ENCODE peak calls at places on chromosomes 5 and 9, in ten cellular contexts. One of them, this sample, is unnamed.

GRCh38 chr5:98794001-98794400 is 20.5 kb downstream of the RGMB start:
- DNase-seq in Daoy: no peak
- DNase-seq in HFFc6: no peak
- DNase-seq in head of caudate nucleus: no peak
- DNase-seq in GDM1: no peak
- DNase-seq in mammary epithelial cell: no peak
- DNase-seq in upper lobe of right lung: no peak
- DNase-seq in mucosa of descending colon: no peak
- DNase-seq in foreskin fibroblast: no peak
- DNase-seq in skeletal muscle cell: no peak
- DNase-seq in this sample: no peak

GRCh38 chr5:86546050-86546449 is 71.7 kb upstream of the COX7C start:
- DNase-seq in skeletal muscle cell: no peak
- DNase-seq in head of caudate nucleus: no peak
- DNase-seq in HFFc6: no peak
- DNase-seq in mucosa of descending colon: no peak
- DNase-seq in mammary epithelial cell: no peak
- DNase-seq in Daoy: no peak
- DNase-seq in upper lobe of right lung: no peak
- DNase-seq in foreskin fibroblast: no peak
- DNase-seq in GDM1: no peak
- DNase-seq in this sample: no peak

GRCh38 chr9:70802758-70803436 is 318.5 kb downstream of the TRPM3 start:
- DNase-seq in upper lobe of right lung: no peak
- DNase-seq in skeletal muscle cell: no peak
- DNase-seq in GDM1: no peak
- DNase-seq in Daoy: no peak
- DNase-seq in foreskin fibroblast: no peak
- DNase-seq in mammary epithelial cell: no peak
- DNase-seq in head of caudate nucleus: no peak
- DNase-seq in HFFc6: no peak
- DNase-seq in mucosa of descending colon: no peak
- DNase-seq in this sample: no peak

GRCh38 chr9:106220415-106220814 is 526.1 kb downstream of the TMEM38B start:
- DNase-seq in GDM1: no peak
- DNase-seq in foreskin fibroblast: no peak
- DNase-seq in skeletal muscle cell: no peak
- DNase-seq in HFFc6: no peak
- DNase-seq in mammary epithelial cell: no peak
- DNase-seq in upper lobe of right lung: no peak
- DNase-seq in head of caudate nucleus: no peak
- DNase-seq in mucosa of descending colon: no peak
- DNase-seq in Daoy: no peak
- DNase-seq in this sample: no peak

GRCh38 chr9:76219555-76220151 is 174.6 kb downstream of the RFK start:
- DNase-seq in skeletal muscle cell: no peak
- DNase-seq in Daoy: peak; percentile 7
- DNase-seq in HFFc6: no peak
- DNase-seq in upper lobe of right lung: no peak
- DNase-seq in head of caudate nucleus: no peak
- DNase-seq in GDM1: no peak
- DNase-seq in mucosa of descending colon: no peak
- DNase-seq in foreskin fibroblast: no peak
- DNase-seq in mammary epithelial cell: no peak
- DNase-seq in this sample: no peak

GRCh38 chr9:133683494-133684460 is 47.6 kb downstream of the DBH start:
- DNase-seq in foreskin fibroblast: no peak
- DNase-seq in upper lobe of right lung: no peak
- DNase-seq in HFFc6: no peak
- DNase-seq in Daoy: peak; percentile 76
- DNase-seq in skeletal muscle cell: no peak
- DNase-seq in GDM1: no peak
- DNase-seq in mammary epithelial cell: no peak
- DNase-seq in mucosa of descending colon: peak; percentile 67
- DNase-seq in head of caudate nucleus: no peak
- DNase-seq in this sample: no peak

GRCh38 chr9:4997196-4997595 is 12.1 kb downstream of the JAK2 start:
- DNase-seq in mammary epithelial cell: no peak
- DNase-seq in Daoy: no peak
- DNase-seq in HFFc6: no peak
- DNase-seq in mucosa of descending colon: no peak
- DNase-seq in foreskin fibroblast: no peak
- DNase-seq in GDM1: no peak
- DNase-seq in head of caudate nucleus: no peak
- DNase-seq in skeletal muscle cell: no peak
- DNase-seq in upper lobe of right lung: no peak
- DNase-seq in this sample: no peak

GRCh38 chr5:180343110-180343845 is 9.9 kb downstream of the GFPT2 start:
- DNase-seq in GDM1: no peak
- DNase-seq in upper lobe of right lung: no peak
- DNase-seq in mucosa of descending colon: peak; percentile 47
- DNase-seq in head of caudate nucleus: peak; percentile 36
- DNase-seq in skeletal muscle cell: peak; percentile 96
- DNase-seq in foreskin fibroblast: peak; percentile 74
- DNase-seq in Daoy: peak; percentile 87
- DNase-seq in mammary epithelial cell: no peak
- DNase-seq in HFFc6: no peak
- DNase-seq in this sample: peak; percentile 41

GRCh38 chr5:95448836-95449235 is 57.7 kb downstream of the FAM81B start:
- DNase-seq in foreskin fibroblast: no peak
- DNase-seq in HFFc6: no peak
- DNase-seq in upper lobe of right lung: no peak
- DNase-seq in mucosa of descending colon: no peak
- DNase-seq in skeletal muscle cell: no peak
- DNase-seq in head of caudate nucleus: no peak
- DNase-seq in mammary epithelial cell: peak; percentile 20
- DNase-seq in Daoy: no peak
- DNase-seq in GDM1: no peak
- DNase-seq in this sample: no peak

GRCh38 chr9:34659592-34660253 is 2.7 kb downstream of the CCL27 start:
- DNase-seq in mammary epithelial cell: peak; percentile 87
- DNase-seq in head of caudate nucleus: no peak
- DNase-seq in skeletal muscle cell: no peak
- DNase-seq in upper lobe of right lung: no peak
- DNase-seq in HFFc6: no peak
- DNase-seq in GDM1: no peak
- DNase-seq in foreskin fibroblast: no peak
- DNase-seq in mucosa of descending colon: no peak
- DNase-seq in Daoy: peak; percentile 47
- DNase-seq in this sample: no peak

GRCh38 chr5:28215091-28215490 is 1176.7 kb upstream of the CDH9 start:
- DNase-seq in GDM1: no peak
- DNase-seq in head of caudate nucleus: no peak
- DNase-seq in HFFc6: no peak
- DNase-seq in upper lobe of right lung: no peak
- DNase-seq in Daoy: no peak
- DNase-seq in foreskin fibroblast: no peak
- DNase-seq in mammary epithelial cell: no peak
- DNase-seq in mucosa of descending colon: no peak
- DNase-seq in skeletal muscle cell: no peak
- DNase-seq in this sample: no peak

GRCh38 chr5:172637122-172637580 is 3.9 kb upstream of the NEURL1B start:
- DNase-seq in upper lobe of right lung: no peak
- DNase-seq in mammary epithelial cell: peak; percentile 81
- DNase-seq in mucosa of descending colon: peak; percentile 93
- DNase-seq in head of caudate nucleus: no peak
- DNase-seq in GDM1: peak; percentile 59
- DNase-seq in skeletal muscle cell: no peak
- DNase-seq in HFFc6: no peak
- DNase-seq in Daoy: no peak
- DNase-seq in foreskin fibroblast: no peak
- DNase-seq in this sample: no peak

GRCh38 chr5:142186821-142187594 is 78.4 kb downstream of the NDFIP1 start:
- DNase-seq in HFFc6: no peak
- DNase-seq in mammary epithelial cell: no peak
- DNase-seq in head of caudate nucleus: no peak
- DNase-seq in Daoy: no peak
- DNase-seq in skeletal muscle cell: no peak
- DNase-seq in GDM1: peak; percentile 47
- DNase-seq in upper lobe of right lung: no peak
- DNase-seq in foreskin fibroblast: no peak
- DNase-seq in mucosa of descending colon: no peak
- DNase-seq in this sample: no peak

GRCh38 chr9:100784755-100785154 is 206.9 kb downstream of the CAVIN4 start:
- DNase-seq in HFFc6: no peak
- DNase-seq in GDM1: no peak
- DNase-seq in head of caudate nucleus: peak; percentile 11
- DNase-seq in upper lobe of right lung: no peak
- DNase-seq in foreskin fibroblast: no peak
- DNase-seq in mammary epithelial cell: no peak
- DNase-seq in skeletal muscle cell: no peak
- DNase-seq in mucosa of descending colon: no peak
- DNase-seq in Daoy: no peak
- DNase-seq in this sample: no peak

GRCh38 chr5:132686193-132686592 is 12.4 kb downstream of the IL4 start:
- DNase-seq in GDM1: no peak
- DNase-seq in upper lobe of right lung: no peak
- DNase-seq in HFFc6: no peak
- DNase-seq in Daoy: no peak
- DNase-seq in skeletal muscle cell: no peak
- DNase-seq in head of caudate nucleus: no peak
- DNase-seq in mucosa of descending colon: no peak
- DNase-seq in mammary epithelial cell: no peak
- DNase-seq in foreskin fibroblast: no peak
- DNase-seq in this sample: no peak

GRCh38 chr5:134503937-134504437 is 21.5 kb upstream of the JADE2 start:
- DNase-seq in GDM1: no peak
- DNase-seq in foreskin fibroblast: peak; percentile 44
- DNase-seq in Daoy: peak; percentile 29
- DNase-seq in head of caudate nucleus: no peak
- DNase-seq in skeletal muscle cell: no peak
- DNase-seq in upper lobe of right lung: no peak
- DNase-seq in mammary epithelial cell: peak; percentile 51
- DNase-seq in HFFc6: peak; percentile 43
- DNase-seq in mucosa of descending colon: no peak
- DNase-seq in this sample: no peak

GRCh38 chr9:96242829-96243228 is 59.1 kb downstream of the HSD17B3 start:
- DNase-seq in foreskin fibroblast: no peak
- DNase-seq in head of caudate nucleus: peak; percentile 37
- DNase-seq in HFFc6: no peak
- DNase-seq in GDM1: no peak
- DNase-seq in upper lobe of right lung: no peak
- DNase-seq in skeletal muscle cell: no peak
- DNase-seq in mammary epithelial cell: no peak
- DNase-seq in mucosa of descending colon: no peak
- DNase-seq in Daoy: no peak
- DNase-seq in this sample: peak; percentile 65

GRCh38 chr9:95044731-95045508 is 272.6 kb downstream of the FANCC start:
- DNase-seq in mammary epithelial cell: no peak
- DNase-seq in GDM1: no peak
- DNase-seq in Daoy: no peak
- DNase-seq in foreskin fibroblast: no peak
- DNase-seq in HFFc6: no peak
- DNase-seq in head of caudate nucleus: no peak
- DNase-seq in mucosa of descending colon: peak; percentile 61
- DNase-seq in skeletal muscle cell: no peak
- DNase-seq in upper lobe of right lung: no peak
- DNase-seq in this sample: no peak

GRCh38 chr5:78776637-78777036 is 128.1 kb upstream of the LHFPL2 start:
- DNase-seq in Daoy: peak; percentile 80
- DNase-seq in mammary epithelial cell: no peak
- DNase-seq in upper lobe of right lung: no peak
- DNase-seq in HFFc6: no peak
- DNase-seq in foreskin fibroblast: peak; percentile 47
- DNase-seq in GDM1: no peak
- DNase-seq in skeletal muscle cell: no peak
- DNase-seq in head of caudate nucleus: no peak
- DNase-seq in mucosa of descending colon: no peak
- DNase-seq in this sample: no peak

GRCh38 chr5:127254729-127255284 is 35.8 kb upstream of the MEGF10 start:
- DNase-seq in foreskin fibroblast: peak; percentile 67
- DNase-seq in head of caudate nucleus: no peak
- DNase-seq in skeletal muscle cell: peak; percentile 75
- DNase-seq in mucosa of descending colon: no peak
- DNase-seq in Daoy: peak; percentile 77
- DNase-seq in upper lobe of right lung: no peak
- DNase-seq in HFFc6: peak; percentile 44
- DNase-seq in GDM1: no peak
- DNase-seq in mammary epithelial cell: peak; percentile 86
- DNase-seq in this sample: no peak

GRCh38 chr9:131275332-131276106 is 791 bp downstream of the FAM78A start:
- DNase-seq in foreskin fibroblast: no peak
- DNase-seq in upper lobe of right lung: no peak
- DNase-seq in Daoy: no peak
- DNase-seq in GDM1: no peak
- DNase-seq in head of caudate nucleus: no peak
- DNase-seq in HFFc6: no peak
- DNase-seq in mammary epithelial cell: no peak
- DNase-seq in skeletal muscle cell: no peak
- DNase-seq in mucosa of descending colon: peak; percentile 65
- DNase-seq in this sample: no peak

GRCh38 chr5:155575861-155576260 is 562.3 kb downstream of the KIF4B start:
- DNase-seq in mucosa of descending colon: no peak
- DNase-seq in foreskin fibroblast: no peak
- DNase-seq in HFFc6: no peak
- DNase-seq in GDM1: no peak
- DNase-seq in mammary epithelial cell: no peak
- DNase-seq in skeletal muscle cell: no peak
- DNase-seq in upper lobe of right lung: no peak
- DNase-seq in head of caudate nucleus: no peak
- DNase-seq in Daoy: no peak
- DNase-seq in this sample: no peak

GRCh38 chr5:154168395-154168794 is 22.1 kb upstream of the GALNT10 start:
- DNase-seq in Daoy: no peak
- DNase-seq in skeletal muscle cell: no peak
- DNase-seq in HFFc6: no peak
- DNase-seq in upper lobe of right lung: no peak
- DNase-seq in mucosa of descending colon: no peak
- DNase-seq in GDM1: no peak
- DNase-seq in mammary epithelial cell: no peak
- DNase-seq in head of caudate nucleus: no peak
- DNase-seq in foreskin fibroblast: no peak
- DNase-seq in this sample: no peak

GRCh38 chr9:96087669-96088299 is 212.3 kb downstream of the ERCC6L2 start:
- DNase-seq in mammary epithelial cell: no peak
- DNase-seq in skeletal muscle cell: no peak
- DNase-seq in mucosa of descending colon: no peak
- DNase-seq in Daoy: no peak
- DNase-seq in upper lobe of right lung: no peak
- DNase-seq in GDM1: no peak
- DNase-seq in head of caudate nucleus: no peak
- DNase-seq in foreskin fibroblast: no peak
- DNase-seq in HFFc6: no peak
- DNase-seq in this sample: no peak

GRCh38 chr9:137305788-137306545 is 3.9 kb upstream of the NRARP start:
- DNase-seq in GDM1: no peak
- DNase-seq in head of caudate nucleus: no peak
- DNase-seq in upper lobe of right lung: peak; percentile 71
- DNase-seq in foreskin fibroblast: no peak
- DNase-seq in mucosa of descending colon: peak; percentile 65
- DNase-seq in Daoy: peak; percentile 57
- DNase-seq in mammary epithelial cell: no peak
- DNase-seq in HFFc6: no peak
- DNase-seq in skeletal muscle cell: no peak
- DNase-seq in this sample: no peak

GRCh38 chr9:117772960-117773359 is 68.8 kb downstream of the TLR4 start:
- DNase-seq in head of caudate nucleus: no peak
- DNase-seq in upper lobe of right lung: no peak
- DNase-seq in mucosa of descending colon: no peak
- DNase-seq in skeletal muscle cell: peak; percentile 72
- DNase-seq in foreskin fibroblast: peak; percentile 73
- DNase-seq in HFFc6: peak; percentile 77
- DNase-seq in Daoy: no peak
- DNase-seq in mammary epithelial cell: peak; percentile 53
- DNase-seq in GDM1: no peak
- DNase-seq in this sample: no peak

GRCh38 chr5:109826426-109826825 is 136.7 kb downstream of the MAN2A1 start:
- DNase-seq in HFFc6: no peak
- DNase-seq in head of caudate nucleus: no peak
- DNase-seq in upper lobe of right lung: no peak
- DNase-seq in foreskin fibroblast: no peak
- DNase-seq in Daoy: no peak
- DNase-seq in GDM1: no peak
- DNase-seq in mammary epithelial cell: peak; percentile 77
- DNase-seq in mucosa of descending colon: no peak
- DNase-seq in skeletal muscle cell: no peak
- DNase-seq in this sample: no peak

GRCh38 chr9:27368317-27368985 is 71.5 kb upstream of the EQTN start:
- DNase-seq in mucosa of descending colon: no peak
- DNase-seq in GDM1: no peak
- DNase-seq in head of caudate nucleus: peak; percentile 50
- DNase-seq in HFFc6: no peak
- DNase-seq in mammary epithelial cell: no peak
- DNase-seq in foreskin fibroblast: peak; percentile 3
- DNase-seq in skeletal muscle cell: peak; percentile 32
- DNase-seq in Daoy: no peak
- DNase-seq in upper lobe of right lung: no peak
- DNase-seq in this sample: peak; percentile 85

This sample was measured in globus pallidus.